ENCODE peak calls at places on chromosomes 1 and 21, in four cellular contexts. J is A549, S is colonic mucosa, F is cardiac muscle cell. C is an unnamed sample.

GRCh38 chr1:203644661-203645510 is 18.3 kb downstream of the ATP2B4 start:
- DNase-seq in J (no peak), S (no peak), F (peak), C (no peak)

GRCh38 chr1:51956528-51957509 is 33.7 kb downstream of the RAB3B start:
- DNase-seq in J (no peak), S (no peak), F (peak), C (no peak)

GRCh38 chr1:93453911-93454310 is 6.0 kb downstream of the FNBP1L start:
- DNase-seq in J (no peak), S (no peak), F (no peak), C (no peak)

GRCh38 chr1:108575241-108575850 is 15.4 kb downstream of the EEIG2 start:
- DNase-seq in J (no peak), S (no peak), F (no peak), C (no peak)

GRCh38 chr1:14742181-14742980 is 143.9 kb downstream of the KAZN start:
- DNase-seq in J (peak), S (no peak), F (no peak), C (no peak)

GRCh38 chr1:175702079-175702795 is 41.2 kb downstream of the TNR start:
- DNase-seq in J (no peak), S (no peak), F (peak), C (no peak)

GRCh38 chr1:51576923-51577322 is 40.0 kb upstream of the OSBPL9 start:
- DNase-seq in J (no peak), S (no peak), F (no peak), C (no peak)

GRCh38 chr1:38817958-38818705 is 41.4 kb downstream of the RRAGC start:
- DNase-seq in J (no peak), S (no peak), F (peak), C (no peak)

GRCh38 chr1:108881369-108881768 is 4.6 kb downstream of the GPSM2 start:
- DNase-seq in J (no peak), S (no peak), F (no peak), C (no peak)

GRCh38 chr1:56496861-56497772 is 82.2 kb downstream of the PLPP3 start:
- DNase-seq in J (no peak), S (no peak), F (no peak), C (no peak)

GRCh38 chr1:104182251-104182650 is 432.6 kb downstream of the AMY1C start:
- DNase-seq in J (no peak), S (no peak), F (no peak), C (no peak)

GRCh38 chr21:42737969-42738590 is 84.7 kb downstream of the PDE9A start:
- DNase-seq in J (no peak), S (peak), F (no peak), C (peak)

GRCh38 chr1:234083460-234083859 is 179.0 kb downstream of the SLC35F3 start:
- DNase-seq in J (no peak), S (no peak), F (no peak), C (no peak)

GRCh38 chr1:79945391-79945790 is 938.9 kb upstream of the ADGRL4 start:
- DNase-seq in J (no peak), S (no peak), F (no peak), C (no peak)

GRCh38 chr1:9382923-9383491 is 90.3 kb downstream of the SPSB1 start:
- DNase-seq in J (no peak), S (no peak), F (no peak), C (no peak)

GRCh38 chr1:14190508-14190907 is 408.0 kb upstream of the KAZN start:
- DNase-seq in J (no peak), S (no peak), F (no peak), C (no peak)

DNA sequence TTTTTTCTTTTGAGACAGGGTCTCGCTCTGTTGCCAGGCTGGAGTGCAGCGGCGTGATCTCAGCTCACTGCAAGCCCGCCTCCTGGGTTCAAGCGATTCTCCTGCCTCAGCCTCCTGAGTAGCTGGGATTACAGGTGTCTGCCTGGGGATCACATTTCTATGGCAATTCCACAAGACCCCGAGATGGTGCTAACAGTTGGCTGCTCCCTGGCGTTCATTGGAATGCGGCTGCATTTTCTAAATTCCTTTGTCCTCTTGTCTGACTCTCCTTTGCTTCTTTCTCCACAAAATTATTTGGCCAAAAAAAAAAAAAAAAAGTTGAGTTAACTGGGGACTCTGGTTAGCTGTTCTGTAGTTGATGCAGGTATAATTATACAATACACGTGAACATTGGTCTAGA is 176.4 kb downstream of the ETS2 start:
- DNase-seq in J (no peak), S (no peak), F (peak), C (no peak)
- H3K27ac ChIP-seq in J (no peak), S (no peak), F (no peak), C (no peak)

GRCh38 chr1:60867782-60868181 is 214.6 kb upstream of the NFIA start:
- DNase-seq in J (no peak), S (no peak), F (no peak), C (no peak)
- H3K4me3 ChIP-seq in J (no peak), S (no peak), F (no peak), C (no peak)

GRCh38 chr1:37473431-37474050 is 839 bp upstream of the ZC3H12A start:
- DNase-seq in J (peak), S (peak), F (no peak), C (no peak)
- H3K27ac ChIP-seq in J (peak), S (peak), F (no peak), C (peak)

GRCh38 chr1:156420209-156421061 is 51.4 kb downstream of the RHBG start:
- DNase-seq in J (no peak), S (no peak), F (no peak), C (no peak)

GRCh38 chr1:156422602-156423091 is 53.6 kb downstream of the RHBG start:
- DNase-seq in J (no peak), S (no peak), F (no peak), C (no peak)

GRCh38 chr1:156421939-156422601 is 53.1 kb downstream of the RHBG start:
- DNase-seq in J (no peak), S (no peak), F (no peak), C (no peak)

GRCh38 chr1:156419863-156420208 is 50.8 kb downstream of the RHBG start:
- DNase-seq in J (no peak), S (no peak), F (no peak), C (no peak)

DNA sequence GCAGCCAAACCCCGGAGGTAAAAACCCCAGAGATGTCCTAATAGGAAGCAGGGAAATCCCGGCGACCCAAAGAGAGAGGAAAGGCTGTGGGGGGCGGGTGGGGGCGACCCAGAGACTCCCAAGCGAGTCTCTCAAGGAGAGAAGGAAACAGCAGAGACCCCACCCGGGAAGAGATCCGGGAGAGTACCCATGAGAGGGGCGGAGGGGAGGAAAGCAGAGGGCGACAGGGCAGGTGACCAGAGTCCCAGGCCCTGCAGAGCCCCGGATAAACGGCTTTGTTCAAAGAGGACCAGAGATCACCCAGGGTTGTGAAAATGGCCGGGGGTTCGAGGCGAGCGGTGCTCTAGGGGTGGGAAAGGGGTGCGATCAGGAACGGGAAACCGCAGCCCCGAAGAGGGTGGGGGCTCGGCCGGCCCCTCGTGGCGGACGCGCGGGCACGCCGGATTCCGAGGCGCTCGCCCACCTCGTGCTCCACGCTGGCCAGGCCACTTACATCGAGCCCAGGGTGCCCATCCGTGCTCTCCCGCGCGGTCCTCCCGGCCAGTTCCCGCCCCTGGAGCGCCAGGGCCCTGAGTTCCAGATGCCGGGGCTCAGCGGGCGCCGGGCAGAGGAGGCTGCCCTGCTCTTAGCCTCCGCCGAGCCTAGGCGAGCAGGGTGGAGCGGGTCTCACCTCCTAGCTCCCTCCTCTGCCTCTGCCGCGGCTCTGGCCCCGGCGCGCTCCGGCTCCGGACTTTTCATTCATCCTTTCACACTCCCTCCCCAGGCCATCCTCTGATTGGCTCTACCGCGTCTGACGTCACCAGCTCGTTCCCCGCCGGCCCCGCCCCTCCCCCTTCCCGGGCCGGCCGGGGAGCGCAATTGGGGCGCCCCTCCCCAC is 52.3 kb downstream of the RHBG start:
- DNase-seq in J (peak), S (peak), F (peak), C (peak)
- H3K4me3 ChIP-seq in J (peak), S (peak), F (peak), C (peak)